ENCODE peak calls at places on chromosomes 4 and X, in nine cellular contexts. O, R, D, Z, I, P, K, F and W are unnamed samples.

GRCh38 chrX:38999099-38999498 is 197.8 kb downstream of the MID1IP1 start:
- ATAC-seq in O (no peak), R (no peak), D (no peak), Z (no peak), I (no peak), P (no peak), K (no peak), F (no peak), W (no peak)

GRCh38 chr4:80986021-80986420 is 44.5 kb upstream of the BMP3 start:
- ATAC-seq in O (no peak), R (no peak), D (no peak), Z (no peak), I (no peak), P (no peak), K (no peak), F (no peak), W (no peak)

GRCh38 chrX:9221714-9222113 is 187.8 kb upstream of the FAM9B start:
- ATAC-seq in O (no peak), R (no peak), D (no peak), Z (no peak), I (no peak), P (no peak), K (no peak), F (no peak), W (no peak)

GRCh38 chrX:103539695-103540094 is 20.4 kb upstream of the RAB40A start:
- ATAC-seq in O (peak; percentile 70), R (no peak), D (no peak), Z (no peak), I (no peak), P (peak; percentile 79), K (no peak), F (no peak), W (no peak)

GRCh38 chrX:19127649-19128168 is 5.4 kb upstream of the ADGRG2 start:
- ATAC-seq in O (peak; percentile 37), R (no peak), D (no peak), Z (no peak), I (no peak), P (no peak), K (no peak), F (no peak), W (no peak)

GRCh38 chr4:130545171-130545570 is 1449.2 kb downstream of the C4orf33 start:
- ATAC-seq in O (no peak), R (no peak), D (no peak), Z (no peak), I (no peak), P (no peak), K (no peak), F (no peak), W (no peak)

GRCh38 chr4:142278171-142278570 is 567.9 kb downstream of the INPP4B start:
- ATAC-seq in O (no peak), R (no peak), D (no peak), Z (no peak), I (no peak), P (no peak), K (no peak), F (no peak), W (no peak)

GRCh38 chrX:47026198-47026597 is 52.0 kb upstream of the RGN start:
- ATAC-seq in O (no peak), R (no peak), D (no peak), Z (no peak), I (no peak), P (no peak), K (no peak), F (no peak), W (no peak)

GRCh38 chrX:14476169-14476568 is 53.2 kb upstream of the GLRA2 start:
- ATAC-seq in O (no peak), R (no peak), D (no peak), Z (no peak), I (no peak), P (no peak), K (no peak), F (no peak), W (no peak)

GRCh38 chrX:53445977-53446376 is 11.8 kb upstream of the HSD17B10 start:
- ATAC-seq in O (no peak), R (peak; percentile 68), D (peak; percentile 61), Z (peak; percentile 65), I (no peak), P (peak; percentile 33), K (no peak), F (no peak), W (peak; percentile 41)

GRCh38 chr4:9916937-9917336 is 104.4 kb downstream of the SLC2A9 start:
- ATAC-seq in O (no peak), R (no peak), D (no peak), Z (no peak), I (no peak), P (no peak), K (peak; percentile 29), F (no peak), W (no peak)

GRCh38 chr4:1792832-1793495 is at the start of gene FGFR3:
- ATAC-seq in O (peak; percentile 68), R (peak; percentile 31), D (peak; percentile 90), Z (peak; percentile 83), I (peak; percentile 77), P (peak; percentile 61), K (no peak), F (no peak), W (peak; percentile 46)

GRCh38 chrX:131571348-131571747 is 27.5 kb downstream of the OR13H1 start:
- ATAC-seq in O (no peak), R (no peak), D (no peak), Z (no peak), I (no peak), P (peak; percentile 56), K (no peak), F (no peak), W (no peak)

GRCh38 chr4:176478076-176478475 is 158.3 kb downstream of the SPCS3 start:
- ATAC-seq in O (no peak), R (no peak), D (no peak), Z (no peak), I (no peak), P (no peak), K (no peak), F (no peak), W (no peak)

GRCh38 chr4:168409089-168409801 is 71.0 kb downstream of the DDX60L start:
- ATAC-seq in O (peak; percentile 54), R (no peak), D (no peak), Z (no peak), I (no peak), P (peak; percentile 85), K (peak; percentile 92), F (no peak), W (no peak)

GRCh38 chr4:1767770-1768366 is 25.2 kb upstream of the FGFR3 start:
- ATAC-seq in O (no peak), R (peak; percentile 20), D (peak; percentile 39), Z (peak; percentile 57), I (peak; percentile 54), P (peak; percentile 48), K (no peak), F (no peak), W (no peak)

GRCh38 chr4:108512615-108513505 is 107.5 kb upstream of the RPL34 start:
- ATAC-seq in O (no peak), R (peak; percentile 92), D (peak; percentile 82), Z (peak; percentile 67), I (peak; percentile 97), P (peak; percentile 50), K (no peak), F (no peak), W (peak; percentile 29)

GRCh38 chr4:82866706-82867385 is 24.1 kb downstream of the SEC31A start:
- ATAC-seq in O (no peak), R (peak; percentile 16), D (no peak), Z (no peak), I (no peak), P (no peak), K (no peak), F (no peak), W (no peak)

GRCh38 chr4:81538712-81539432 is 67.2 kb upstream of the RASGEF1B start:
- ATAC-seq in O (no peak), R (no peak), D (no peak), Z (no peak), I (no peak), P (no peak), K (no peak), F (no peak), W (no peak)

GRCh38 chr4:1137063-1137771 is 23.9 kb upstream of the RNF212 start:
- ATAC-seq in O (no peak), R (no peak), D (peak; percentile 31), Z (peak; percentile 14), I (peak; percentile 42), P (no peak), K (no peak), F (peak; percentile 65), W (no peak)

GRCh38 chr4:17770845-17771244 is 10.6 kb downstream of the FAM184B start:
- ATAC-seq in O (no peak), R (no peak), D (no peak), Z (no peak), I (no peak), P (no peak), K (no peak), F (no peak), W (peak; percentile 54)

GRCh38 chrX:41238543-41238942 is 95.4 kb upstream of the DDX3X start:
- ATAC-seq in O (no peak), R (peak; percentile 56), D (peak; percentile 63), Z (peak; percentile 39), I (no peak), P (peak; percentile 91), K (no peak), F (no peak), W (peak; percentile 69)

GRCh38 chr4:123505457-123506310 is 109.1 kb downstream of the SPRY1 start:
- ATAC-seq in O (peak; percentile 58), R (peak; percentile 97), D (peak; percentile 54), Z (peak; percentile 77), I (peak; percentile 74), P (peak; percentile 66), K (peak; percentile 38), F (peak; percentile 48), W (peak; percentile 18)

GRCh38 chr4:20348411-20348810 is 96.7 kb downstream of the SLIT2 start:
- ATAC-seq in O (no peak), R (no peak), D (no peak), Z (no peak), I (no peak), P (no peak), K (no peak), F (no peak), W (peak; percentile 67)